ENCODE peak calls at places on chromosomes 5 and 9, in eight cellular contexts. B is transverse colon; F is pancreas; S is lung; A is CD8-positive, alpha-beta memory T cell; V is cardiac muscle cell; D is gastrocnemius medialis; W is mesendoderm. G is an unnamed sample. For H3K4me1, the result is how much of the 10 kb centered on the place peaks cover.

GRCh38 chr5:52783226-52783959 is 4.3 kb upstream of the ITGA1 start:
- DNase-seq in B (peak), F (no peak), S (no peak), A (no peak), V (no peak), D (no peak), W (no peak), G (no peak)

GRCh38 chr9:14326264-14326826 is 12.4 kb upstream of the NFIB start:
- DNase-seq in B (no peak), F (no peak), S (no peak), A (no peak), V (no peak), D (peak), W (no peak), G (no peak)

GRCh38 chr5:125487231-125487630 is 740.8 kb upstream of the ZNF608 start:
- DNase-seq in B (no peak), F (no peak), S (no peak), A (no peak), V (no peak), D (no peak), W (no peak), G (no peak)

GRCh38 chr9:93674580-93675335 is 98.4 kb downstream of the PHF2 start:
- DNase-seq in B (no peak), F (peak), S (no peak), A (no peak), V (no peak), D (peak), W (no peak), G (no peak)

GRCh38 chr9:72402744-72403143 is 37.7 kb upstream of the ZFAND5 start:
- DNase-seq in B (no peak), F (no peak), S (no peak), A (no peak), V (no peak), D (no peak), W (no peak), G (no peak)

GRCh38 chr9:82021198-82021597 is 32.6 kb downstream of the SPATA31D1 start:
- DNase-seq in B (no peak), F (no peak), S (no peak), A (no peak), V (no peak), D (peak), W (peak), G (no peak)

GRCh38 chr5:127885176-127885575 is 182.0 kb downstream of the CCDC192 start:
- DNase-seq in B (peak), F (no peak), S (no peak), A (no peak), V (no peak), D (no peak), W (no peak), G (no peak)

GRCh38 chr5:127870914-127871313 is 167.7 kb downstream of the CCDC192 start:
- DNase-seq in B (peak), F (no peak), S (peak), A (no peak), V (no peak), D (peak), W (no peak), G (no peak)

GRCh38 chr9:131709741-131710499 is 30.0 kb downstream of the RAPGEF1 start:
- DNase-seq in B (no peak), F (no peak), S (no peak), A (peak), V (no peak), D (peak), W (no peak), G (no peak)

GRCh38 chr9:130570200-130570599 is 9.2 kb upstream of the FUBP3 start:
- DNase-seq in B (no peak), F (no peak), S (no peak), A (no peak), V (no peak), D (no peak), W (no peak), G (no peak)

GRCh38 chr5:137822158-137822764 is 45.4 kb upstream of the MYOT start:
- DNase-seq in B (peak), F (no peak), S (no peak), A (no peak), V (peak), D (peak), W (peak), G (peak)

GRCh38 chr9:98043921-98044320 is 12.6 kb upstream of the NANS start:
- DNase-seq in B (no peak), F (no peak), S (no peak), A (no peak), V (no peak), D (no peak), W (no peak), G (no peak)

GRCh38 chr5:126445502-126446174 is 22.4 kb downstream of the GRAMD2B start:
- DNase-seq in B (no peak), F (no peak), S (no peak), A (no peak), V (no peak), D (no peak), W (no peak), G (no peak)

GRCh38 chr5:150294551-150295071 is 5.0 kb upstream of the CAMK2A start:
- DNase-seq in B (no peak), F (no peak), S (no peak), A (no peak), V (no peak), D (no peak), W (no peak), G (no peak)

GRCh38 chr9:106643211-106643930 is 219.6 kb upstream of the ZNF462 start:
- DNase-seq in B (no peak), F (no peak), S (no peak), A (no peak), V (no peak), D (no peak), W (no peak), G (no peak)

GRCh38 chr9:120109242-120109641 is 470.7 kb downstream of the CDK5RAP2 start:
- DNase-seq in B (no peak), F (no peak), S (no peak), A (no peak), V (peak), D (no peak), W (peak), G (peak)

GRCh38 chr5:77322406-77322805 is 111.9 kb downstream of the PDE8B start:
- DNase-seq in B (no peak), F (no peak), S (no peak), A (no peak), V (no peak), D (no peak), W (peak), G (no peak)

GRCh38 chr5:133408322-133408721 is 204.0 kb downstream of the FSTL4 start:
- DNase-seq in B (no peak), F (no peak), S (no peak), A (no peak), V (no peak), D (no peak), W (no peak), G (no peak)

GRCh38 chr9:134899168-134899567 is 18.5 kb downstream of the FCN1 start:
- DNase-seq in B (no peak), F (no peak), S (no peak), A (no peak), V (no peak), D (no peak), W (no peak), G (no peak)

GRCh38 chr5:16935271-16936149 is 578 bp downstream of the MYO10 start:
- DNase-seq in B (peak), F (peak), S (peak), A (no peak), V (peak), D (no peak), W (peak), G (no peak)

GRCh38 chr5:6087576-6087975 is 290.8 kb downstream of the MED10 start:
- DNase-seq in B (no peak), F (no peak), S (no peak), A (no peak), V (no peak), D (no peak), W (no peak), G (no peak)

GRCh38 chr5:151285683-151286082 is 17.9 kb downstream of the SLC36A3 start:
- DNase-seq in B (no peak), F (no peak), S (no peak), A (no peak), V (no peak), D (no peak), W (no peak), G (no peak)

GRCh38 chr5:16992444-16992843 is 56.4 kb upstream of the MYO10 start:
- DNase-seq in B (no peak), F (no peak), S (no peak), A (no peak), V (no peak), D (no peak), W (no peak), G (no peak)

GRCh38 chr5:115737452-115737851 is 79.0 kb downstream of the CDO1 start:
- DNase-seq in B (no peak), F (no peak), S (no peak), A (no peak), V (no peak), D (no peak), W (no peak), G (no peak)

GRCh38 chr9:19925674-19926503 is 137.1 kb upstream of the SLC24A2 start:
- DNase-seq in B (peak), F (peak), S (peak), A (peak), V (peak), D (peak), W (peak), G (peak)

GRCh38 chr5:120257358-120257971 is 206.6 kb upstream of the PRR16 start:
- DNase-seq in B (no peak), F (no peak), S (no peak), A (no peak), V (no peak), D (no peak), W (no peak), G (no peak)

GRCh38 chr5:129746884-129747283 is 1.0 kb upstream of the MINAR2 start:
- DNase-seq in B (no peak), F (no peak), S (no peak), A (no peak), V (peak), D (no peak), W (no peak), G (no peak)

GRCh38 chr9:98742325-98743280 is 33.9 kb upstream of the GABBR2 start:
- DNase-seq in B (no peak), F (no peak), S (no peak), A (no peak), V (no peak), D (no peak), W (no peak), G (no peak)

GRCh38 chr9:87336914-87337333 is 160.7 kb upstream of the DAPK1 start:
- DNase-seq in B (no peak), F (peak), S (no peak), A (no peak), V (peak), D (no peak), W (peak), G (no peak)

DNA sequence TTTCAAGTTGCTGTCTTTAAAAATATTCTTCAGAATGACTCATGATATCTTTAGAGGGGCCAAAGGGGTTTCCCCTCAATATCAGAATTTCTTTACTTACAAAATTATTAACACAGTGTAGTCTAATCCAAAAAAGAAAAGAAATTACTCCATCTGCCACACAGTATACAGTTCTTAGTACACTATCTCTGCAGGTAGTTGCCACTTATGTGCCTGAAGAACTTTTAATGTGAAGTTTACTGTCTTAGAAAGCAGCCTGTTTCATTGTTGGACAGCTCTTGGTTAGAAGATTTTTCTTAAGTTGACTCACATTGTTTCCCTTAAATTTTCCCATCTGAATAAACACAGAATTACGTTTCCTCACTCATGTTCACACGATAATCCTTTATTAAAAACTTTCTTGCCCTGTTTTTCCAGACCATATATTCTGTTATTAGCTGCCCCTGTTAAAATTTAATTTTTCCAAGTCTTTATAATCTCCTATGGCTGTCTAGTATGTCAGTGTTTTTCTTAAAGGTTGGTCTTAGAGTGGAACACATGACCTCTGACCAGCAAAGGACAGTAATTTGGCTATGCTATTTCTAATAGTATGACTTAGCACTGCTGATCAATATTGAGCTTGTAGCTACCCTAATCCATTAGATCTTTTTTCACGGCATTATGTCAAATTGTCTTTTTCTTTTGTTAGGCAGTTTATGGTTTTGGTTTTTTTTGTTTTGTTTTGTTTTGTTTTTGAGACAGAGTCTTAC is 21.8 kb upstream of the FKTN start:
- DNase-seq in B (no peak), F (no peak), S (no peak), A (no peak), V (no peak), D (no peak), W (no peak), G (no peak)
- H3K4me3 ChIP-seq in B (no peak), F (no peak), S (no peak), A (no peak), V (no peak), D (no peak), W (no peak), G (no peak)

GRCh38 chr5:156803404-156803803 is 46.7 kb upstream of the PPP1R2B start:
- DNase-seq in B (no peak), F (no peak), S (no peak), A (no peak), V (no peak), D (no peak), W (no peak), G (no peak)
- H3K4me1 ChIP-seq in B (under half), F (under half), S (under half), A (under half), V (under half), D (under half), W (under half), G (under half)

GRCh38 chr5:109409844-109410388 is at the start of gene PJA2:
- DNase-seq in B (peak), F (peak), S (peak), A (peak), V (peak), D (peak), W (peak), G (peak)

GRCh38 chr5:109409061-109409843 is 522 bp downstream of the PJA2 start:
- DNase-seq in B (peak), F (peak), S (peak), A (peak), V (peak), D (peak), W (peak), G (no peak)

GRCh38 chr5:109406719-109407118 is 3.1 kb downstream of the PJA2 start:
- DNase-seq in B (no peak), F (no peak), S (no peak), A (no peak), V (no peak), D (no peak), W (no peak), G (no peak)

GRCh38 chr5:109410389-109411174 is 808 bp upstream of the PJA2 start:
- DNase-seq in B (peak), F (peak), S (peak), A (peak), V (peak), D (peak), W (peak), G (peak)

GRCh38 chr5:109407913-109408312 is 1.9 kb downstream of the PJA2 start:
- DNase-seq in B (no peak), F (no peak), S (no peak), A (no peak), V (no peak), D (no peak), W (no peak), G (no peak)
- H3K27ac ChIP-seq in B (peak), F (no peak), S (no peak), A (peak), V (peak), D (peak), W (no peak), G (no peak)

DNA sequence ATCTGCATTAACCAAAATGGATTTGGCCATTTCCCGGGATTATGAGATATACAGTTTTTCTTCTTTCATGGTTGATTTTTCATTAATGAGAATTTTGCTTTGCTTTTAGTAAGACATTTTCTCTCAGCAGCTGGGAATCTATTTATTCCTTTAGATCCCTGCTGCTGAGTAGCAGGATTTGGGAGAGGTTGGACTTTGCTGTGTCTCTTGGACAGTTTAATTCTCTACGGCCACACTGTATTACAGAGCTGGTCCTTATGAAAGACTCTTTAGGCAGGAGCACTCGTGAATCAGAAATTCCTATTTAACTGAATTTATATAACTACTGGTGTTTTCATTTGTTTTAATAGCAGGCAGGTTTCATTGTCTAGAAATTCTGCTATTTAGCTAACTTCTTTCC is 1.6 kb downstream of the UNC13B start:
- DNase-seq in B (no peak), F (no peak), S (no peak), A (no peak), V (no peak), D (no peak), W (no peak), G (no peak)
- H3K4me3 ChIP-seq in B (peak), F (peak), S (no peak), A (no peak), V (peak), D (no peak), W (no peak), G (no peak)